ENCODE peak calls at places on chromosome 18, in five cellular contexts. One of them, this sample, is unnamed.

GRCh38 chr18:79560861-79561210 is 118.8 kb upstream of the CTDP1 start:
- DNase-seq in fibroblast of lung: no peak
- DNase-seq in CD4-positive, alpha-beta T cell: no peak
- DNase-seq in activated CD4-positive, alpha-beta T cell treated with anti-CD3 and anti-CD28 coated beads, Interleukin-2, amount 50 U/mL, for 1 hour: no peak
- DNase-seq in upper lobe of right lung: no peak
- DNase-seq in this sample: no peak

GRCh38 chr18:13823707-13824395 is at the start of gene MC5R:
- DNase-seq in fibroblast of lung: peak
- DNase-seq in CD4-positive, alpha-beta T cell: peak
- DNase-seq in activated CD4-positive, alpha-beta T cell treated with anti-CD3 and anti-CD28 coated beads, Interleukin-2, amount 50 U/mL, for 1 hour: peak
- DNase-seq in upper lobe of right lung: peak
- DNase-seq in this sample: no peak

GRCh38 chr18:7772496-7772861 is 205.4 kb downstream of the PTPRM start:
- DNase-seq in fibroblast of lung: no peak
- DNase-seq in CD4-positive, alpha-beta T cell: no peak
- DNase-seq in activated CD4-positive, alpha-beta T cell treated with anti-CD3 and anti-CD28 coated beads, Interleukin-2, amount 50 U/mL, for 1 hour: no peak
- DNase-seq in upper lobe of right lung: no peak
- DNase-seq in this sample: no peak

GRCh38 chr18:76252880-76253279 is 242.2 kb downstream of the ZNF516 start:
- DNase-seq in fibroblast of lung: peak
- DNase-seq in CD4-positive, alpha-beta T cell: no peak
- DNase-seq in activated CD4-positive, alpha-beta T cell treated with anti-CD3 and anti-CD28 coated beads, Interleukin-2, amount 50 U/mL, for 1 hour: no peak
- DNase-seq in upper lobe of right lung: no peak
- DNase-seq in this sample: no peak

GRCh38 chr18:79965119-79965902 is 868 bp downstream of the HSBP1L1 start:
- DNase-seq in fibroblast of lung: peak
- DNase-seq in CD4-positive, alpha-beta T cell: no peak
- DNase-seq in activated CD4-positive, alpha-beta T cell treated with anti-CD3 and anti-CD28 coated beads, Interleukin-2, amount 50 U/mL, for 1 hour: no peak
- DNase-seq in upper lobe of right lung: peak
- DNase-seq in this sample: peak

GRCh38 chr18:13398631-13399030 is 180.1 kb downstream of the LDLRAD4 start:
- DNase-seq in fibroblast of lung: no peak
- DNase-seq in CD4-positive, alpha-beta T cell: no peak
- DNase-seq in activated CD4-positive, alpha-beta T cell treated with anti-CD3 and anti-CD28 coated beads, Interleukin-2, amount 50 U/mL, for 1 hour: no peak
- DNase-seq in upper lobe of right lung: no peak
- DNase-seq in this sample: no peak

GRCh38 chr18:60649107-60649506 is 276.5 kb upstream of the MC4R start:
- DNase-seq in fibroblast of lung: no peak
- DNase-seq in CD4-positive, alpha-beta T cell: no peak
- DNase-seq in activated CD4-positive, alpha-beta T cell treated with anti-CD3 and anti-CD28 coated beads, Interleukin-2, amount 50 U/mL, for 1 hour: no peak
- DNase-seq in upper lobe of right lung: no peak
- DNase-seq in this sample: no peak

GRCh38 chr18:26535630-26536029 is 12.7 kb downstream of the KCTD1 start:
- DNase-seq in fibroblast of lung: no peak
- DNase-seq in CD4-positive, alpha-beta T cell: no peak
- DNase-seq in activated CD4-positive, alpha-beta T cell treated with anti-CD3 and anti-CD28 coated beads, Interleukin-2, amount 50 U/mL, for 1 hour: no peak
- DNase-seq in upper lobe of right lung: no peak
- DNase-seq in this sample: no peak

GRCh38 chr18:55402731-55403405 is 185.1 kb downstream of the TCF4 start:
- DNase-seq in fibroblast of lung: peak
- DNase-seq in CD4-positive, alpha-beta T cell: no peak
- DNase-seq in activated CD4-positive, alpha-beta T cell treated with anti-CD3 and anti-CD28 coated beads, Interleukin-2, amount 50 U/mL, for 1 hour: no peak
- DNase-seq in upper lobe of right lung: no peak
- DNase-seq in this sample: no peak

GRCh38 chr18:33612632-33613031 is 34.6 kb downstream of the ASXL3 start:
- DNase-seq in fibroblast of lung: no peak
- DNase-seq in CD4-positive, alpha-beta T cell: no peak
- DNase-seq in activated CD4-positive, alpha-beta T cell treated with anti-CD3 and anti-CD28 coated beads, Interleukin-2, amount 50 U/mL, for 1 hour: no peak
- DNase-seq in upper lobe of right lung: no peak
- DNase-seq in this sample: no peak

GRCh38 chr18:70683263-70683662 is 394.4 kb downstream of the SOCS6 start:
- DNase-seq in fibroblast of lung: no peak
- DNase-seq in CD4-positive, alpha-beta T cell: no peak
- DNase-seq in activated CD4-positive, alpha-beta T cell treated with anti-CD3 and anti-CD28 coated beads, Interleukin-2, amount 50 U/mL, for 1 hour: no peak
- DNase-seq in upper lobe of right lung: no peak
- DNase-seq in this sample: no peak

GRCh38 chr18:7021994-7022840 is 95.4 kb downstream of the LAMA1 start:
- DNase-seq in fibroblast of lung: peak
- DNase-seq in CD4-positive, alpha-beta T cell: no peak
- DNase-seq in activated CD4-positive, alpha-beta T cell treated with anti-CD3 and anti-CD28 coated beads, Interleukin-2, amount 50 U/mL, for 1 hour: no peak
- DNase-seq in upper lobe of right lung: no peak
- DNase-seq in this sample: peak

GRCh38 chr18:27313678-27314077 is 128.6 kb upstream of the CHST9 start:
- DNase-seq in fibroblast of lung: no peak
- DNase-seq in CD4-positive, alpha-beta T cell: no peak
- DNase-seq in activated CD4-positive, alpha-beta T cell treated with anti-CD3 and anti-CD28 coated beads, Interleukin-2, amount 50 U/mL, for 1 hour: no peak
- DNase-seq in upper lobe of right lung: no peak
- DNase-seq in this sample: no peak

GRCh38 chr18:47113796-47114540 is 36.3 kb downstream of the HDHD2 start:
- DNase-seq in fibroblast of lung: no peak
- DNase-seq in CD4-positive, alpha-beta T cell: no peak
- DNase-seq in activated CD4-positive, alpha-beta T cell treated with anti-CD3 and anti-CD28 coated beads, Interleukin-2, amount 50 U/mL, for 1 hour: no peak
- DNase-seq in upper lobe of right lung: no peak
- DNase-seq in this sample: peak

GRCh38 chr18:55778731-55779460 is 190.9 kb upstream of the TCF4 start:
- DNase-seq in fibroblast of lung: no peak
- DNase-seq in CD4-positive, alpha-beta T cell: no peak
- DNase-seq in activated CD4-positive, alpha-beta T cell treated with anti-CD3 and anti-CD28 coated beads, Interleukin-2, amount 50 U/mL, for 1 hour: no peak
- DNase-seq in upper lobe of right lung: no peak
- DNase-seq in this sample: no peak

GRCh38 chr18:48300463-48300961 is 108.7 kb downstream of the ZBTB7C start:
- DNase-seq in fibroblast of lung: no peak
- DNase-seq in CD4-positive, alpha-beta T cell: no peak
- DNase-seq in activated CD4-positive, alpha-beta T cell treated with anti-CD3 and anti-CD28 coated beads, Interleukin-2, amount 50 U/mL, for 1 hour: no peak
- DNase-seq in upper lobe of right lung: peak
- DNase-seq in this sample: no peak

GRCh38 chr18:12086249-12086648 is 7.4 kb upstream of the ANKRD62 start:
- DNase-seq in fibroblast of lung: no peak
- DNase-seq in CD4-positive, alpha-beta T cell: no peak
- DNase-seq in activated CD4-positive, alpha-beta T cell treated with anti-CD3 and anti-CD28 coated beads, Interleukin-2, amount 50 U/mL, for 1 hour: no peak
- DNase-seq in upper lobe of right lung: peak
- DNase-seq in this sample: no peak

GRCh38 chr18:58882039-58882438 is 17.4 kb downstream of the ZNF532 start:
- DNase-seq in fibroblast of lung: peak
- DNase-seq in CD4-positive, alpha-beta T cell: no peak
- DNase-seq in activated CD4-positive, alpha-beta T cell treated with anti-CD3 and anti-CD28 coated beads, Interleukin-2, amount 50 U/mL, for 1 hour: no peak
- DNase-seq in upper lobe of right lung: no peak
- DNase-seq in this sample: no peak

GRCh38 chr18:64678048-64678447 is 529.2 kb upstream of the LINC00305 start:
- DNase-seq in fibroblast of lung: no peak
- DNase-seq in CD4-positive, alpha-beta T cell: no peak
- DNase-seq in activated CD4-positive, alpha-beta T cell treated with anti-CD3 and anti-CD28 coated beads, Interleukin-2, amount 50 U/mL, for 1 hour: no peak
- DNase-seq in upper lobe of right lung: no peak
- DNase-seq in this sample: no peak

GRCh38 chr18:34223164-34223892 is 1.4 kb downstream of the NOL4 start:
- DNase-seq in fibroblast of lung: no peak
- DNase-seq in CD4-positive, alpha-beta T cell: no peak
- DNase-seq in activated CD4-positive, alpha-beta T cell treated with anti-CD3 and anti-CD28 coated beads, Interleukin-2, amount 50 U/mL, for 1 hour: no peak
- DNase-seq in upper lobe of right lung: no peak
- DNase-seq in this sample: no peak

GRCh38 chr18:50869150-50869549 is 9.8 kb upstream of the ME2 start:
- DNase-seq in fibroblast of lung: no peak
- DNase-seq in CD4-positive, alpha-beta T cell: no peak
- DNase-seq in activated CD4-positive, alpha-beta T cell treated with anti-CD3 and anti-CD28 coated beads, Interleukin-2, amount 50 U/mL, for 1 hour: no peak
- DNase-seq in upper lobe of right lung: no peak
- DNase-seq in this sample: no peak

GRCh38 chr18:48949051-48949605 is 1.6 kb downstream of the SMAD7 start:
- DNase-seq in fibroblast of lung: no peak
- DNase-seq in CD4-positive, alpha-beta T cell: peak
- DNase-seq in activated CD4-positive, alpha-beta T cell treated with anti-CD3 and anti-CD28 coated beads, Interleukin-2, amount 50 U/mL, for 1 hour: peak
- DNase-seq in upper lobe of right lung: peak
- DNase-seq in this sample: no peak

GRCh38 chr18:79245517-79246001 is 150.2 kb upstream of the NFATC1 start:
- DNase-seq in fibroblast of lung: no peak
- DNase-seq in CD4-positive, alpha-beta T cell: no peak
- DNase-seq in activated CD4-positive, alpha-beta T cell treated with anti-CD3 and anti-CD28 coated beads, Interleukin-2, amount 50 U/mL, for 1 hour: peak
- DNase-seq in upper lobe of right lung: no peak
- DNase-seq in this sample: no peak

GRCh38 chr18:63336366-63337099 is 17.0 kb upstream of the BCL2 start:
- DNase-seq in fibroblast of lung: peak
- DNase-seq in CD4-positive, alpha-beta T cell: no peak
- DNase-seq in activated CD4-positive, alpha-beta T cell treated with anti-CD3 and anti-CD28 coated beads, Interleukin-2, amount 50 U/mL, for 1 hour: no peak
- DNase-seq in upper lobe of right lung: no peak
- DNase-seq in this sample: peak

GRCh38 chr18:45702871-45703270 is 21.1 kb upstream of the SLC14A1 start:
- DNase-seq in fibroblast of lung: no peak
- DNase-seq in CD4-positive, alpha-beta T cell: no peak
- DNase-seq in activated CD4-positive, alpha-beta T cell treated with anti-CD3 and anti-CD28 coated beads, Interleukin-2, amount 50 U/mL, for 1 hour: no peak
- DNase-seq in upper lobe of right lung: no peak
- DNase-seq in this sample: no peak

GRCh38 chr18:7927119-7927518 is 360.0 kb downstream of the PTPRM start:
- DNase-seq in fibroblast of lung: no peak
- DNase-seq in CD4-positive, alpha-beta T cell: no peak
- DNase-seq in activated CD4-positive, alpha-beta T cell treated with anti-CD3 and anti-CD28 coated beads, Interleukin-2, amount 50 U/mL, for 1 hour: no peak
- DNase-seq in upper lobe of right lung: no peak
- DNase-seq in this sample: no peak

GRCh38 chr18:75264195-75264594 is 53.6 kb downstream of the TSHZ1 start:
- DNase-seq in fibroblast of lung: no peak
- DNase-seq in CD4-positive, alpha-beta T cell: no peak
- DNase-seq in activated CD4-positive, alpha-beta T cell treated with anti-CD3 and anti-CD28 coated beads, Interleukin-2, amount 50 U/mL, for 1 hour: no peak
- DNase-seq in upper lobe of right lung: no peak
- DNase-seq in this sample: no peak

GRCh38 chr18:78892201-78892600 is 87.4 kb upstream of the SALL3 start:
- DNase-seq in fibroblast of lung: no peak
- DNase-seq in CD4-positive, alpha-beta T cell: no peak
- DNase-seq in activated CD4-positive, alpha-beta T cell treated with anti-CD3 and anti-CD28 coated beads, Interleukin-2, amount 50 U/mL, for 1 hour: no peak
- DNase-seq in upper lobe of right lung: no peak
- DNase-seq in this sample: no peak

GRCh38 chr18:13452448-13452811 is 233.9 kb downstream of the LDLRAD4 start:
- DNase-seq in fibroblast of lung: no peak
- DNase-seq in CD4-positive, alpha-beta T cell: no peak
- DNase-seq in activated CD4-positive, alpha-beta T cell treated with anti-CD3 and anti-CD28 coated beads, Interleukin-2, amount 50 U/mL, for 1 hour: no peak
- DNase-seq in upper lobe of right lung: no peak
- DNase-seq in this sample: peak

GRCh38 chr18:70135604-70136003 is 69.9 kb downstream of the RTTN start:
- DNase-seq in fibroblast of lung: no peak
- DNase-seq in CD4-positive, alpha-beta T cell: no peak
- DNase-seq in activated CD4-positive, alpha-beta T cell treated with anti-CD3 and anti-CD28 coated beads, Interleukin-2, amount 50 U/mL, for 1 hour: no peak
- DNase-seq in upper lobe of right lung: no peak
- DNase-seq in this sample: no peak

GRCh38 chr18:61669320-61669719 is 223.5 kb downstream of the RNF152 start:
- DNase-seq in fibroblast of lung: peak
- DNase-seq in CD4-positive, alpha-beta T cell: no peak
- DNase-seq in activated CD4-positive, alpha-beta T cell treated with anti-CD3 and anti-CD28 coated beads, Interleukin-2, amount 50 U/mL, for 1 hour: no peak
- DNase-seq in upper lobe of right lung: no peak
- DNase-seq in this sample: peak

GRCh38 chr18:54883816-54884604 is 55.7 kb downstream of the RAB27B start:
- DNase-seq in fibroblast of lung: no peak
- DNase-seq in CD4-positive, alpha-beta T cell: no peak
- DNase-seq in activated CD4-positive, alpha-beta T cell treated with anti-CD3 and anti-CD28 coated beads, Interleukin-2, amount 50 U/mL, for 1 hour: no peak
- DNase-seq in upper lobe of right lung: no peak
- DNase-seq in this sample: no peak